ENCODE peak calls at places on chromosomes 2 and 18, in five cellular contexts. H is hippocampal formation, U is fibroblast of lung, M is NCI-H1092 treated with DMSO at 0.1 percent for 48 hours, A is GM23338. D is an unnamed sample.

GRCh38 chr2:207149253-207150213 is 16.2 kb downstream of the KLF7 start:
- DNase-seq in H (no peak), U (peak), M (no peak), A (no peak), D (no peak)

GRCh38 chr18:63409301-63409700 is 13.0 kb downstream of the VPS4B start:
- DNase-seq in H (no peak), U (peak), M (no peak), A (no peak), D (peak)

GRCh38 chr18:34773961-34774754 is 64.1 kb downstream of the DTNA start:
- DNase-seq in H (peak), U (peak), M (peak), A (no peak), D (peak)

GRCh38 chr2:45669109-45669508 is 17.6 kb downstream of the PRKCE start:
- DNase-seq in H (no peak), U (peak), M (no peak), A (no peak), D (no peak)

GRCh38 chr2:186427970-186428369 is 58.1 kb upstream of the ZC3H15 start:
- DNase-seq in H (no peak), U (no peak), M (no peak), A (no peak), D (no peak)

GRCh38 chr2:17869128-17869527 is 9.3 kb upstream of the KCNS3 start:
- DNase-seq in H (no peak), U (peak), M (no peak), A (no peak), D (peak)

GRCh38 chr2:127097471-127097765 is 9.5 kb downstream of the BIN1 start:
- DNase-seq in H (no peak), U (no peak), M (no peak), A (no peak), D (no peak)

GRCh38 chr18:3121256-3121655 is 98.5 kb downstream of the MYOM1 start:
- DNase-seq in H (no peak), U (no peak), M (no peak), A (no peak), D (no peak)

GRCh38 chr18:24463233-24463775 is 2.9 kb downstream of the HRH4 start:
- DNase-seq in H (no peak), U (no peak), M (no peak), A (no peak), D (peak)

GRCh38 chr2:184920451-184920965 is 322.2 kb downstream of the ZNF804A start:
- DNase-seq in H (no peak), U (peak), M (no peak), A (no peak), D (peak)

GRCh38 chr2:205066081-205066480 is 520.8 kb downstream of the PARD3B start:
- DNase-seq in H (no peak), U (peak), M (no peak), A (no peak), D (no peak)

GRCh38 chr2:195406886-195407603 is 250.0 kb upstream of the SLC39A10 start:
- DNase-seq in H (no peak), U (peak), M (no peak), A (peak), D (no peak)

GRCh38 chr2:158134655-158135054 is 33.0 kb downstream of the UPP2 start:
- DNase-seq in H (no peak), U (no peak), M (no peak), A (no peak), D (no peak)

GRCh38 chr2:26670171-26670570 is 22.4 kb upstream of the KCNK3 start:
- DNase-seq in H (no peak), U (peak), M (no peak), A (no peak), D (no peak)

GRCh38 chr2:172283476-172283875 is 143.9 kb upstream of the ITGA6 start:
- DNase-seq in H (no peak), U (peak), M (no peak), A (no peak), D (peak)

GRCh38 chr2:224206816-224207215 is 167.7 kb upstream of the SERPINE2 start:
- DNase-seq in H (no peak), U (no peak), M (no peak), A (no peak), D (no peak)

GRCh38 chr2:10350666-10351215 is 48.0 kb downstream of the HPCAL1 start:
- DNase-seq in H (no peak), U (no peak), M (no peak), A (no peak), D (no peak)

GRCh38 chr2:174979996-174980395 is 25.2 kb downstream of the CHN1 start:
- DNase-seq in H (no peak), U (no peak), M (no peak), A (no peak), D (no peak)

GRCh38 chr2:98127229-98127989 is 40.4 kb downstream of the VWA3B start:
- DNase-seq in H (no peak), U (no peak), M (no peak), A (no peak), D (no peak)

GRCh38 chr2:160324161-160324768 is 124.2 kb upstream of the ITGB6 start:
- DNase-seq in H (no peak), U (peak), M (no peak), A (peak), D (peak)

GRCh38 chr2:197442865-197443264 is 8.0 kb upstream of the SF3B1 start:
- DNase-seq in H (no peak), U (no peak), M (no peak), A (no peak), D (no peak)

GRCh38 chr2:142037744-142038143 is 93.1 kb downstream of the LRP1B start:
- DNase-seq in H (no peak), U (peak), M (no peak), A (peak), D (no peak)

GRCh38 chr2:233007739-233008138 is 5.3 kb downstream of the NGEF start:
- DNase-seq in H (no peak), U (peak), M (no peak), A (no peak), D (no peak)

GRCh38 chr2:32874931-32875330 is 71.8 kb upstream of the LTBP1 start:
- DNase-seq in H (peak), U (no peak), M (no peak), A (no peak), D (no peak)

GRCh38 chr2:7419814-7420213 is 502.6 kb downstream of the RNF144A start:
- DNase-seq in H (no peak), U (no peak), M (no peak), A (no peak), D (no peak)

GRCh38 chr2:232352511-232353091 is 25.9 kb upstream of the ALPP start:
- DNase-seq in H (no peak), U (no peak), M (no peak), A (no peak), D (no peak)

GRCh38 chr2:176106636-176107539 is at the start of gene HOXD11:
- DNase-seq in H (no peak), U (peak), M (no peak), A (peak), D (no peak)